ENCODE peak calls at places on chromosome 2, in seven cellular contexts. P is effector memory CD4-positive, alpha-beta T cell; O is lower lobe of right lung; J is caudate nucleus; I is AG09319; Z is activated T-cell treated with anti-CD3 and anti-CD28 coated beads for 1 hour; H is left ventricle myocardium superior. K is an unnamed sample.

GRCh38 chr2:173075781-173076556 is at the start of gene MAP3K20:
- DNase-seq in I (no peak), J (peak), O (peak), H (peak), P (peak), Z (peak), K (peak)

GRCh38 chr2:61158356-61158944 is 3.5 kb upstream of the C2orf74 start:
- DNase-seq in O (no peak), H (no peak), I (no peak), J (no peak), Z (no peak), P (no peak), K (no peak)

GRCh38 chr2:176156959-176157498 is at the start of gene HOXD3:
- DNase-seq in O (no peak), H (no peak), I (no peak), P (no peak), Z (no peak), J (no peak), K (no peak)

GRCh38 chr2:166167451-166167850 is 39.6 kb upstream of the SCN1A start:
- DNase-seq in H (no peak), I (no peak), P (no peak), Z (no peak), O (no peak), J (no peak), K (no peak)

GRCh38 chr2:152525277-152525838 is 190.4 kb downstream of the FMNL2 start:
- DNase-seq in J (no peak), O (no peak), H (peak), Z (no peak), P (no peak), I (no peak), K (peak)

GRCh38 chr2:226754821-226755536 is 44.6 kb downstream of the IRS1 start:
- DNase-seq in Z (no peak), J (no peak), O (no peak), I (peak), H (no peak), P (no peak), K (peak)

GRCh38 chr2:239975665-239976064 is 49.5 kb downstream of the NDUFA10 start:
- DNase-seq in J (no peak), O (no peak), H (no peak), Z (no peak), I (no peak), P (no peak), K (no peak)

GRCh38 chr2:195480121-195480520 is 176.9 kb upstream of the SLC39A10 start:
- DNase-seq in O (no peak), H (no peak), I (no peak), P (no peak), J (no peak), Z (no peak), K (no peak)

GRCh38 chr2:152068226-152068625 is 30.6 kb downstream of the CACNB4 start:
- DNase-seq in I (no peak), J (no peak), H (no peak), P (no peak), O (no peak), Z (no peak), K (peak)

GRCh38 chr2:2743164-2743571 is 412.1 kb upstream of the MYT1L start:
- DNase-seq in P (no peak), J (peak), I (no peak), Z (no peak), H (peak), O (no peak), K (peak)

GRCh38 chr2:11688222-11689069 is 18.5 kb upstream of the NTSR2 start:
- DNase-seq in O (peak), J (peak), P (peak), Z (peak), I (peak), H (peak), K (peak)

GRCh38 chr2:14781148-14781547 is 148.6 kb downstream of the LRATD1 start:
- DNase-seq in Z (no peak), O (no peak), I (no peak), J (no peak), P (no peak), H (no peak), K (peak)

GRCh38 chr2:26139269-26140183 is 33.4 kb upstream of the GAREM2 start:
- DNase-seq in J (no peak), O (no peak), I (no peak), P (no peak), Z (no peak), H (no peak), K (peak)

GRCh38 chr2:99153921-99154604 is 679 bp downstream of the TSGA10 start:
- DNase-seq in H (no peak), O (no peak), P (no peak), I (no peak), Z (no peak), J (no peak), K (no peak)

GRCh38 chr2:96195410-96196071 is 13.1 kb downstream of the STARD7 start:
- DNase-seq in J (no peak), P (no peak), H (no peak), I (no peak), O (no peak), Z (no peak), K (no peak)

GRCh38 chr2:162887087-162887486 is 48.5 kb upstream of the KCNH7 start:
- DNase-seq in O (no peak), I (no peak), P (no peak), J (no peak), Z (no peak), H (no peak), K (no peak)

GRCh38 chr2:127218843-127219715 is 1.0 kb downstream of the CYP27C1 start:
- DNase-seq in I (no peak), Z (no peak), O (no peak), J (no peak), P (no peak), H (no peak), K (no peak)

GRCh38 chr2:237180225-237180624 is 94.5 kb downstream of the COPS8 start:
- DNase-seq in J (no peak), Z (no peak), P (no peak), O (no peak), H (peak), I (no peak), K (no peak)

GRCh38 chr2:153880926-153881325 is 9.2 kb downstream of the GALNT13 start:
- DNase-seq in J (no peak), P (no peak), H (no peak), I (no peak), Z (no peak), O (no peak), K (no peak)

GRCh38 chr2:142874293-142874814 is 3.1 kb upstream of the KYNU start:
- DNase-seq in O (peak), J (no peak), I (peak), Z (no peak), H (no peak), P (no peak), K (peak)

GRCh38 chr2:234995332-234996007 is 43.7 kb downstream of the SH3BP4 start:
- DNase-seq in H (no peak), I (no peak), P (no peak), J (no peak), O (no peak), Z (no peak), K (no peak)

GRCh38 chr2:179097131-179097530 is 47.2 kb upstream of the CCDC141 start:
- DNase-seq in H (no peak), I (no peak), P (no peak), O (no peak), Z (no peak), J (no peak), K (no peak)

GRCh38 chr2:20585710-20586378 is 65.1 kb downstream of the HS1BP3 start:
- DNase-seq in H (no peak), J (no peak), P (no peak), Z (no peak), O (peak), I (no peak), K (no peak)

GRCh38 chr2:157875720-157876065 is 437 bp downstream of the ACVR1 start:
- DNase-seq in H (peak), I (no peak), J (peak), Z (peak), O (peak), P (peak), K (peak)

GRCh38 chr2:96703021-96703751 is 36.7 kb downstream of the LMAN2L start:
- DNase-seq in H (no peak), J (no peak), O (no peak), Z (no peak), I (no peak), P (no peak), K (no peak)

GRCh38 chr2:201866643-201867310 is 60.4 kb downstream of the CDK15 start:
- DNase-seq in I (no peak), J (no peak), O (no peak), P (no peak), H (no peak), Z (no peak), K (no peak)

GRCh38 chr2:229273384-229274338 is 2.6 kb upstream of the PID1 start:
- DNase-seq in O (peak), J (peak), Z (no peak), I (peak), H (no peak), P (no peak), K (peak)

GRCh38 chr2:111523009-111523408 is 361.0 kb downstream of the ANAPC1 start:
- DNase-seq in O (no peak), I (no peak), Z (no peak), P (no peak), H (peak), J (no peak), K (no peak)

GRCh38 chr2:196123679-196124373 is 47.6 kb downstream of the STK17B start:
- DNase-seq in H (no peak), O (no peak), Z (no peak), P (no peak), I (no peak), J (no peak), K (no peak)

GRCh38 chr2:234218261-234219180 is 168.0 kb downstream of the SPP2 start:
- DNase-seq in O (no peak), I (no peak), J (no peak), H (no peak), P (no peak), Z (no peak), K (no peak)

GRCh38 chr2:163119964-163120363 is 281.4 kb upstream of the KCNH7 start:
- DNase-seq in I (no peak), H (no peak), Z (no peak), P (no peak), O (no peak), J (no peak), K (no peak)

GRCh38 chr2:105732955-105733607 is 11.6 kb upstream of the NCK2 start:
- DNase-seq in I (no peak), Z (no peak), O (no peak), J (no peak), H (no peak), P (no peak), K (no peak)

GRCh38 chr2:150212722-150213171 is 274.7 kb downstream of the RND3 start:
- DNase-seq in P (no peak), H (no peak), O (no peak), Z (no peak), I (peak), J (no peak), K (no peak)

GRCh38 chr2:133286326-133286922 is 281.8 kb downstream of the NCKAP5 start:
- DNase-seq in J (no peak), P (no peak), I (no peak), Z (no peak), O (no peak), H (no peak), K (peak)

GRCh38 chr2:227761734-227762476 is 16.2 kb downstream of the SCYGR8 start:
- DNase-seq in I (no peak), J (no peak), H (no peak), O (no peak), P (no peak), Z (no peak), K (no peak)

K was measured in epithelial cell of esophagus.